ENCODE peak calls at places on chromosomes 1 and 21, in six cellular contexts. I is A172; L is type B pancreatic cell; D is activated T-helper 1 cell treated with anti-CD3 and anti-CD28 coated beads, Interleukin-2, amount 50 U/mL, for 16 hours; V is fibroblast of lung; A is GM19239. H is an unnamed sample.

GRCh38 chr1:214123061-214123784 is 135.4 kb downstream of the PROX1 start:
- DNase-seq in L (no peak), A (peak; percentile 18), I (peak; percentile 80), V (peak; percentile 76), D (no peak), H (peak; percentile 72)

GRCh38 chr1:10867138-10867721 is 70.8 kb upstream of the CASZ1 start:
- DNase-seq in V (peak; percentile 10), A (peak; percentile 50), D (peak; percentile 35), L (peak; percentile 82), I (no peak), H (no peak)

GRCh38 chr1:59892836-59893811 is 33.4 kb downstream of the CYP2J2 start:
- DNase-seq in A (no peak), I (no peak), V (no peak), D (no peak), L (no peak), H (no peak)

GRCh38 chr1:21520899-21521716 is 11.9 kb downstream of the ALPL start:
- DNase-seq in L (no peak), V (peak; percentile 43), D (no peak), A (no peak), I (no peak), H (peak; percentile 50)

GRCh38 chr1:93723101-93723500 is 41.5 kb upstream of the BCAR3 start:
- DNase-seq in D (no peak), L (no peak), I (peak; percentile 41), A (no peak), V (no peak), H (no peak)

GRCh38 chr1:4802024-4802423 is 147.6 kb downstream of the AJAP1 start:
- DNase-seq in I (no peak), A (no peak), L (no peak), V (no peak), D (no peak), H (no peak)

GRCh38 chr1:21919520-21919919 is 17.6 kb downstream of the HSPG2 start:
- DNase-seq in A (no peak), L (no peak), V (peak; percentile 61), D (no peak), I (peak; percentile 75), H (peak; percentile 77)

GRCh38 chr21:44434936-44435635 is 20.2 kb upstream of the LRRC3 start:
- DNase-seq in A (no peak), V (no peak), L (peak; percentile 66), I (no peak), D (no peak), H (no peak)

GRCh38 chr1:53982034-53982761 is 35.8 kb downstream of the LDLRAD1 start:
- DNase-seq in V (peak; percentile 39), D (no peak), A (no peak), L (no peak), I (no peak), H (peak; percentile 22)

GRCh38 chr1:69919129-69919921 is 286.1 kb downstream of the LRRC40 start:
- DNase-seq in D (no peak), L (no peak), V (no peak), I (no peak), A (no peak), H (no peak)

GRCh38 chr21:37557261-37557950 is 190.8 kb downstream of the DYRK1A start:
- DNase-seq in D (no peak), V (no peak), L (no peak), A (peak; percentile 74), I (no peak), H (no peak)

GRCh38 chr21:42495027-42495426 is 997 bp downstream of the RSPH1 start:
- DNase-seq in L (no peak), D (no peak), A (no peak), I (no peak), V (no peak), H (no peak)

GRCh38 chr1:153390938-153391710 is at the start of gene S100A8:
- DNase-seq in L (peak; percentile 59), I (no peak), D (no peak), V (no peak), A (no peak), H (no peak)

GRCh38 chr1:48182441-48182840 is 40.1 kb upstream of the SLC5A9 start:
- DNase-seq in I (no peak), V (no peak), L (no peak), A (no peak), D (no peak), H (no peak)

GRCh38 chr1:115557715-115558114 is 84.1 kb upstream of the VANGL1 start:
- DNase-seq in D (no peak), I (no peak), A (no peak), V (no peak), L (no peak), H (no peak)

GRCh38 chr1:107132195-107132594 is 8.6 kb upstream of the NTNG1 start:
- DNase-seq in D (no peak), I (no peak), L (no peak), A (no peak), V (no peak), H (no peak)

GRCh38 chr1:167455786-167456446 is 62.4 kb downstream of the CD247 start:
- DNase-seq in I (no peak), D (no peak), A (no peak), V (peak; percentile 4), L (no peak), H (no peak)

GRCh38 chr1:207500306-207500705 is 4.3 kb downstream of the CR1 start:
- DNase-seq in L (no peak), A (no peak), I (no peak), D (no peak), V (no peak), H (no peak)

GRCh38 chr1:226946841-226947240 is 6.7 kb downstream of the COQ8A start:
- DNase-seq in L (no peak), I (no peak), D (no peak), A (no peak), V (peak; percentile 14), H (no peak)

GRCh38 chr1:12083766-12084165 is 20.7 kb downstream of the TNFRSF8 start:
- DNase-seq in I (no peak), L (no peak), A (no peak), V (peak; percentile 42), D (no peak), H (no peak)

GRCh38 chr1:154747380-154747779 is 122.7 kb downstream of the KCNN3 start:
- DNase-seq in L (no peak), V (no peak), D (no peak), I (no peak), A (no peak), H (no peak)

GRCh38 chr1:5971471-5972197 is 20.6 kb downstream of the NPHP4 start:
- DNase-seq in V (no peak), D (no peak), I (no peak), A (no peak), L (no peak), H (no peak)

GRCh38 chr1:3983181-3983580 is 83.1 kb upstream of the C1orf174 start:
- DNase-seq in D (no peak), L (no peak), V (no peak), A (no peak), I (no peak), H (no peak)

H was measured in astrocyte of the spinal cord.